ENCODE peak calls at places on chromosome 1, in four cellular contexts. X is K562, K is H1, T is HepG2. P is an unnamed sample.

GRCh38 chr1:116832268-116832931 is 77.3 kb upstream of the PTGFRN start:
- DNase-seq in K (peak), T (no peak), X (no peak), P (no peak)

GRCh38 chr1:238063454-238063853 is 172.7 kb upstream of the ZP4 start:
- DNase-seq in T (no peak), X (no peak), K (no peak), P (no peak)

GRCh38 chr1:61124078-61124477 is 41.7 kb downstream of the NFIA start:
- DNase-seq in K (no peak), X (no peak), T (no peak), P (peak)

GRCh38 chr1:230120949-230121381 is 53.9 kb downstream of the GALNT2 start:
- DNase-seq in X (peak), K (no peak), T (peak), P (peak)

GRCh38 chr1:186442651-186443114 is 18.2 kb downstream of the PDC start:
- DNase-seq in T (no peak), K (no peak), X (no peak), P (peak)

GRCh38 chr1:181101581-181102226 is 13.2 kb downstream of the IER5 start:
- DNase-seq in K (no peak), T (no peak), X (no peak), P (peak)

GRCh38 chr1:37537378-37537777 is 16.7 kb downstream of the SNIP1 start:
- DNase-seq in K (no peak), X (no peak), T (no peak), P (no peak)

GRCh38 chr1:67816096-67816493 is 17.2 kb downstream of the GNG12 start:
- DNase-seq in K (no peak), T (no peak), X (no peak), P (no peak)

GRCh38 chr1:227753999-227754764 is 18.9 kb downstream of the SNAP47 start:
- DNase-seq in X (no peak), T (no peak), K (no peak), P (no peak)

GRCh38 chr1:42186172-42186571 is 21.6 kb upstream of the GUCA2A start:
- DNase-seq in X (no peak), T (no peak), K (no peak), P (peak)

GRCh38 chr1:167472729-167473529 is 45.4 kb downstream of the CD247 start:
- DNase-seq in K (no peak), T (no peak), X (no peak), P (no peak)

GRCh38 chr1:97797403-97798183 is 123.2 kb downstream of the DPYD start:
- DNase-seq in X (no peak), K (no peak), T (no peak), P (peak)

GRCh38 chr1:25790472-25790871 is 9.5 kb upstream of the SELENON start:
- DNase-seq in X (no peak), K (no peak), T (no peak), P (no peak)

GRCh38 chr1:58768332-58768731 is 15.5 kb downstream of the JUN start:
- DNase-seq in K (no peak), T (no peak), X (no peak), P (no peak)

GRCh38 chr1:112722601-112723510 is 7.7 kb upstream of the PPM1J start:
- DNase-seq in K (no peak), T (no peak), X (no peak), P (no peak)

GRCh38 chr1:29177022-29177705 is 4.5 kb downstream of the SRSF4 start:
- DNase-seq in K (no peak), T (no peak), X (no peak), P (no peak)

GRCh38 chr1:12810691-12811408 is 19.7 kb downstream of the PRAMEF1 start:
- DNase-seq in X (peak), K (no peak), T (no peak), P (no peak)

GRCh38 chr1:227917081-227917950 is 30.4 kb downstream of the WNT9A start:
- DNase-seq in X (no peak), T (no peak), K (no peak), P (no peak)

GRCh38 chr1:68178821-68179490 is 53.4 kb downstream of the WLS start:
- DNase-seq in K (no peak), X (no peak), T (no peak), P (peak)

GRCh38 chr1:39082140-39082799 is 56.1 kb downstream of the NDUFS5 start:
- DNase-seq in X (no peak), T (no peak), K (no peak), P (no peak)

GRCh38 chr1:18282851-18283600 is 175.4 kb downstream of the IGSF21 start:
- DNase-seq in T (no peak), X (no peak), K (no peak), P (no peak)

GRCh38 chr1:8902765-8903164 is 24.3 kb upstream of the ENO1 start:
- DNase-seq in X (no peak), T (no peak), K (no peak), P (no peak)

GRCh38 chr1:226748306-226748705 is 9.2 kb upstream of the ITPKB start:
- DNase-seq in T (no peak), X (no peak), K (no peak), P (no peak)

GRCh38 chr1:21741206-21741605 is 41.7 kb downstream of the USP48 start:
- DNase-seq in K (no peak), X (no peak), T (no peak), P (no peak)

GRCh38 chr1:115430717-115431116 is 92.7 kb upstream of the NGF start:
- DNase-seq in X (no peak), K (no peak), T (peak), P (peak)

GRCh38 chr1:156021954-156022353 is 1.2 kb upstream of the SSR2 start:
- DNase-seq in X (no peak), K (no peak), T (no peak), P (no peak)

GRCh38 chr1:247386217-247386616 is 29.8 kb upstream of the NLRP3 start:
- DNase-seq in X (no peak), T (no peak), K (no peak), P (no peak)

GRCh38 chr1:110829955-110830553 is 42.9 kb upstream of the CD53 start:
- DNase-seq in K (peak), X (peak), T (peak), P (peak)

GRCh38 chr1:26913754-26914619 is at the start of gene NR0B2:
- DNase-seq in X (peak), T (peak), K (no peak), P (peak)

GRCh38 chr1:17360272-17360956 is 11.6 kb upstream of the PADI6 start:
- DNase-seq in T (no peak), K (no peak), X (peak), P (no peak)

GRCh38 chr1:206568256-206568655 is 44.0 kb downstream of the EIF2D start:
- DNase-seq in T (no peak), X (no peak), K (no peak), P (no peak)

GRCh38 chr1:70745199-70745598 is 302.4 kb downstream of the PTGER3 start:
- DNase-seq in T (peak), X (no peak), K (no peak), P (no peak)

GRCh38 chr1:20476260-20477038 is 9.6 kb downstream of the CAMK2N1 start:
- DNase-seq in T (peak), X (peak), K (no peak), P (no peak)

GRCh38 chr1:153544453-153545066 is 1.0 kb downstream of the S100A4 start:
- DNase-seq in T (no peak), K (no peak), X (no peak), P (no peak)
- TF ChIP-seq JUN in T (no peak), K (no peak), X (no peak), P (no peak)

GRCh38 chr1:234842726-234843641 is 233.0 kb upstream of the IRF2BP2 start:
- DNase-seq in X (peak), K (no peak), T (no peak), P (no peak)

GRCh38 chr1:234845097-234845660 is 235.2 kb upstream of the IRF2BP2 start:
- DNase-seq in X (no peak), K (no peak), T (no peak), P (peak)

GRCh38 chr1:234841710-234842231 is 231.8 kb upstream of the IRF2BP2 start:
- DNase-seq in K (no peak), T (no peak), X (no peak), P (no peak)

GRCh38 chr1:234845836-234846235 is 235.9 kb upstream of the IRF2BP2 start:
- DNase-seq in T (no peak), K (no peak), X (no peak), P (no peak)

DNA sequence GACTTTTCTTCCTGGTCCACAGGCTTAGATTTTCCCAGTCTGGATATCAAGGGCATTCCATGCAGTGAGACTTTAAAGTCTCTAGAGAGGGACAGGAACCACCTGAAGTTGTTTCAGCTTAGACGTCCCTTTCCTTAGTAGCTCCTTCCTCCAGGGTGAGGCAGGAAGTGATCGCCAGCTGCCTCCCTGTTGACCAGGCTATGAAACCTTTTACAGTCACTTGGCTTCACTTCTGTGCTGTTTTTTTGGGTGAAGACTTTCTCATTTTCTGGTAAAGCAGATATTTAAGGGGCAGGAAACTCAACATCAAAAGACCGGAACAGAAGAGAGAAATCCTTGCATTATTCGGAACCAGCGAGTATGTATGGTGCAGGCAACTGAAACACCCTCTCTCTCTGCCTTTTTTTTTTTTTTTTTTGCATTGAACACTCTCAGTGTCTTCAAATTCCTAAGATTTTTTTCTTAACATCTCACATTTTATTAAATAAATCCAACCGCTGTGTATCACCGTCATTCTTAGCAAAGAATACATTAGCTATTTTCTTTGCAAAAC is 234.6 kb upstream of the IRF2BP2 start:
- DNase-seq in K (no peak), X (no peak), T (no peak), P (peak)
- TF ChIP-seq POLR2AphosphoS5 in K (no peak), X (no peak), T (no peak), P (peak)

DNA sequence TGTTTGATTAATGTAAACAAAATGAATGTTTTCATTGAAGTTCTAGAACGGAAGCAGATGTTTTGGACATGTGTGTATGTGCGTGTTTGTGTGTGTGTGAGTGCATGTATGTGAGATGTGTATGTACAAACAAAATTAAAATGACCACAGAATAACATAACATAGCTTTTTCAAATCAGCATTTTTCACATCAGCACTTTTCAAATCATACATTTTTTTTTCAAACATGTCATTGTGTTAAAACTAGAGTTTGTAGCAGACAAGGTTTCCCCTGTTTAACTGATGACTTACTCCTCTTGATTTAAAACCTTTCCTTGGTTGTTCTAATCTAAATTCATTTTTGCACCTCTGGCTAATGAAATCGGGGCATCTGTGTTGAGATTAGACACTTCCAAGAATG is 35.6 kb upstream of the ZNHIT6 start:
- DNase-seq in K (no peak), T (no peak), X (no peak), P (no peak)
- TF ChIP-seq EZH2 in K (no peak), T (no peak), X (no peak), P (no peak)

DNA sequence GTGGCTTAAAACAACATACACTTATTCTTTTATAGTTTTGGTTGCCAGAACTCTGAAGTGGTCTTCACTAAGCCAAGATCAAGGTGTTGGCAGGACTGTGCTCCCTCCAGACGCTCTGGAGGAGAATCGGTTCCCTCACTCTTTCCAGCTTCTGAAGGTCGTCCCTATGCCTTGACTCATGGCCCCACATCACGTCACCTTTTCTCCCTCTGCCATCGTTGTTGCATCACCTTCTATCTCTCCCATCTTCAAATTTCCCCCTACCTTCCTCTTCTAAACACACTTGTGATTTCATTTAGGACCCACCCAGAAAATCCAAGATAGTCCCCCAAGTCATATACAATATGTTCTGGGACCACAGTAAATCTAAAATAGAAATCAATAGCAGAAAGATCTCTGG is 12.4 kb downstream of the HHIPL2 start:
- DNase-seq in X (no peak), K (no peak), T (no peak), P (no peak)
- TF ChIP-seq JUN in X (peak), K (no peak), T (no peak), P (no peak)